ENCODE peak calls at places on chromosomes 4 and X, in nine cellular contexts. Z is activated CD8-positive, alpha-beta memory T cell treated with anti-CD3 and anti-CD28 coated beads for 24 hours; J is HCEC 1CT; G is sciatic nerve; X is dorsolateral prefrontal cortex; D is NCI-H774; Y is dermis blood vessel endothelial cell; L is NCI-H748 treated with DMSO at 0.1 percent for 48 hours; R is LHCN-M2. O is an unnamed sample.

GRCh38 chr4:138834029-138834428 is 181.6 kb upstream of the NOCT start:
- DNase-seq in D (no peak), Z (no peak), G (no peak), L (no peak), Y (no peak), R (no peak), X (no peak), J (no peak), O (no peak)

GRCh38 chrX:40552768-40553167 is 28.0 kb upstream of the ATP6AP2 start:
- DNase-seq in Y (no peak), G (no peak), L (no peak), R (no peak), J (peak; percentile 20), D (no peak), X (no peak), Z (no peak), O (no peak)

GRCh38 chrX:154056739-154057367 is 37.2 kb upstream of the IRAK1 start:
- DNase-seq in J (no peak), G (no peak), D (peak; percentile 76), L (no peak), Z (no peak), X (no peak), Y (peak; percentile 21), R (no peak), O (no peak)

GRCh38 chr4:40626183-40626990 is 3.3 kb downstream of the RBM47 start:
- DNase-seq in L (no peak), X (no peak), J (no peak), Y (no peak), R (no peak), Z (no peak), G (no peak), D (no peak), O (no peak)

GRCh38 chr4:17072483-17072882 is 174.0 kb upstream of the LDB2 start:
- DNase-seq in Z (no peak), J (no peak), X (no peak), D (no peak), G (no peak), Y (no peak), R (no peak), L (no peak), O (no peak)

GRCh38 chrX:64204701-64205440 is 637 bp downstream of the AMER1 start:
- DNase-seq in L (no peak), Y (peak; percentile 20), J (peak; percentile 12), D (no peak), X (peak; percentile 54), G (peak; percentile 65), Z (peak; percentile 69), R (peak; percentile 40), O (peak; percentile 3)

GRCh38 chr4:24912252-24913098 is at the start of gene CCDC149:
- DNase-seq in Y (peak; percentile 70), R (peak; percentile 37), D (peak; percentile 92), J (peak; percentile 43), G (peak; percentile 70), L (peak; percentile 35), Z (no peak), X (peak; percentile 65), O (no peak)

GRCh38 chr4:139973015-139973414 is 181.0 kb downstream of the MAML3 start:
- DNase-seq in L (no peak), Z (no peak), D (no peak), Y (no peak), R (no peak), J (peak; percentile 17), X (no peak), G (no peak), O (no peak)

GRCh38 chr4:144658908-144659307 is 13.0 kb downstream of the HHIP start:
- DNase-seq in Z (no peak), J (peak; percentile 1), G (no peak), Y (no peak), L (no peak), X (no peak), R (peak; percentile 45), D (no peak), O (no peak)

GRCh38 chrX:11064851-11065600 is 46.1 kb upstream of the HCCS start:
- DNase-seq in R (peak; percentile 75), L (no peak), X (no peak), J (peak; percentile 72), G (no peak), D (no peak), Z (no peak), Y (no peak), O (no peak)

GRCh38 chr4:76283900-76284299 is 22.6 kb upstream of the STBD1 start:
- DNase-seq in Z (no peak), L (no peak), G (no peak), X (no peak), Y (no peak), R (no peak), J (no peak), D (no peak), O (no peak)

GRCh38 chrX:109856974-109857373 is 123.9 kb upstream of the ACSL4 start:
- DNase-seq in Z (no peak), R (no peak), J (peak; percentile 45), L (peak; percentile 23), Y (peak; percentile 57), D (peak; percentile 8), G (no peak), X (no peak), O (no peak)

GRCh38 chr4:10096976-10097330 is 19.6 kb downstream of the WDR1 start:
- DNase-seq in Y (no peak), X (peak; percentile 65), L (no peak), J (no peak), D (no peak), Z (no peak), R (no peak), G (no peak), O (no peak)

GRCh38 chr4:62003695-62004094 is 803.6 kb downstream of the ADGRL3 start:
- DNase-seq in Z (no peak), J (no peak), R (no peak), D (no peak), L (no peak), X (no peak), Y (no peak), G (no peak), O (no peak)

GRCh38 chrX:819684-820083 is 189.1 kb downstream of the SHOX start:
- DNase-seq in L (no peak), Z (no peak), X (no peak), Y (no peak), D (no peak), J (no peak), G (no peak), R (no peak), O (no peak)

GRCh38 chrX:14916017-14916674 is 42.9 kb downstream of the MOSPD2 start:
- DNase-seq in D (no peak), J (peak; percentile 61), L (no peak), Y (peak; percentile 32), X (no peak), G (no peak), Z (no peak), R (peak; percentile 60), O (no peak)

GRCh38 chr4:129179276-129179675 is 83.3 kb downstream of the C4orf33 start:
- DNase-seq in G (no peak), D (no peak), R (no peak), X (no peak), Y (no peak), Z (no peak), L (no peak), J (no peak), O (no peak)

GRCh38 chrX:6095469-6095868 is 133.2 kb downstream of the NLGN4X start:
- DNase-seq in X (no peak), R (no peak), J (no peak), L (no peak), Y (no peak), Z (no peak), D (no peak), G (no peak), O (no peak)

O was measured in GM18507.